ENCODE peak calls at places on chromosomes 12 and 14, in eight cellular contexts. D, X, H, W, P, J, K and V are unnamed samples.

GRCh38 chr14:45699451-45699850 is 446.4 kb upstream of the MIS18BP1 start:
- DNase-seq in D (no peak), X (no peak), H (no peak), W (no peak), P (no peak), J (no peak), K (no peak), V (no peak)

GRCh38 chr12:124152733-124153132 is 142.2 kb upstream of the RFLNA start:
- DNase-seq in D (no peak), X (no peak), H (no peak), W (no peak), P (peak), J (no peak), K (no peak), V (peak)

GRCh38 chr14:93676416-93676958 is 111.8 kb downstream of the PRIMA1 start:
- DNase-seq in D (no peak), X (no peak), H (no peak), W (no peak), P (no peak), J (no peak), K (no peak), V (no peak)

GRCh38 chr12:78802593-78802992 is 62.0 kb upstream of the SYT1 start:
- DNase-seq in D (peak), X (no peak), H (no peak), W (no peak), P (peak), J (peak), K (peak), V (peak)

GRCh38 chr14:23385840-23386657 is 9.2 kb downstream of the CMTM5 start:
- DNase-seq in D (no peak), X (no peak), H (no peak), W (no peak), P (no peak), J (no peak), K (no peak), V (no peak)

GRCh38 chr12:53212931-53213330 is 5.9 kb upstream of the ITGB7 start:
- DNase-seq in D (no peak), X (no peak), H (no peak), W (no peak), P (no peak), J (no peak), K (no peak), V (peak)

GRCh38 chr12:120979220-120979861 is 998 bp downstream of the HNF1A start:
- DNase-seq in D (no peak), X (no peak), H (no peak), W (no peak), P (no peak), J (no peak), K (no peak), V (no peak)

GRCh38 chr14:66507181-66507721 is 696 bp upstream of the GPHN start:
- DNase-seq in D (peak), X (no peak), H (no peak), W (no peak), P (no peak), J (no peak), K (no peak), V (no peak)

GRCh38 chr12:75809745-75810144 is 221.8 kb downstream of the PHLDA1 start:
- DNase-seq in D (no peak), X (no peak), H (no peak), W (no peak), P (no peak), J (no peak), K (no peak), V (no peak)

GRCh38 chr12:1083888-1084262 is 92.9 kb downstream of the ERC1 start:
- DNase-seq in D (peak), X (no peak), H (no peak), W (no peak), P (peak), J (no peak), K (peak), V (peak)

GRCh38 chr14:104315169-104315568 is 176.8 kb downstream of the KIF26A start:
- DNase-seq in D (no peak), X (no peak), H (no peak), W (no peak), P (no peak), J (no peak), K (no peak), V (no peak)

GRCh38 chr12:26113194-26113654 is 11.6 kb downstream of the BHLHE41 start:
- DNase-seq in D (no peak), X (no peak), H (no peak), W (no peak), P (no peak), J (no peak), K (no peak), V (no peak)

GRCh38 chr12:64018524-64018923 is 174.0 kb downstream of the SRGAP1 start:
- DNase-seq in D (no peak), X (no peak), H (no peak), W (no peak), P (no peak), J (no peak), K (no peak), V (no peak)

GRCh38 chr12:124506145-124506831 is 61.1 kb downstream of the NCOR2 start:
- DNase-seq in D (no peak), X (peak), H (peak), W (peak), P (peak), J (no peak), K (peak), V (peak)

GRCh38 chr14:58428011-58428807 is 690 bp downstream of the KIAA0586 start:
- DNase-seq in D (peak), X (no peak), H (no peak), W (no peak), P (peak), J (no peak), K (peak), V (peak)

GRCh38 chr12:46470039-46470627 is 97.6 kb upstream of the SLC38A2 start:
- DNase-seq in D (no peak), X (no peak), H (no peak), W (no peak), P (no peak), J (no peak), K (no peak), V (no peak)

GRCh38 chr12:5912011-5912410 is 33.0 kb downstream of the ANO2 start:
- DNase-seq in D (no peak), X (no peak), H (no peak), W (no peak), P (no peak), J (no peak), K (no peak), V (no peak)

GRCh38 chr14:97298331-97298730 is 501.1 kb downstream of the VRK1 start:
- DNase-seq in D (no peak), X (no peak), H (no peak), W (no peak), P (no peak), J (no peak), K (peak), V (no peak)

GRCh38 chr12:52837781-52838736 is 3.9 kb upstream of the KRT79 start:
- DNase-seq in D (peak), X (no peak), H (no peak), W (no peak), P (no peak), J (no peak), K (no peak), V (peak)

DNA sequence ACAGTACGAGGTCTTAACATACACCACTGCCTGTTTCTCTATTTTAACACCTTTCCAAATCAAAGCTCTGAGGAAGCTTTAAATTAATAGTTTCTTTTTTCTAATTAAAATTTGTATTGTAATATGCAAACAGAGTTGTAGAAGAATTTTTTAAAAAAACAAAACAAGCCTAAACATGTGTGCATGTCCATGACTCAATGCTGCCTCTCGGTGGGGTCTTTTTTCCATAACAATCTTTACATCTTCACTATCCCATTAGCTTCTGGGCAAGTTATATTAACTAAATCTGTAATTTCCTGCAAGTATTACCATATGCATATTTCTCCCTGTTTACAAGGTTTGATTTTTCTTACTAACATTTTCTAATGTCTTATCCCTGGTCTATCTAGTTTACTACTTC is 143.9 kb upstream of the NAV3 start:
- DNase-seq in D (peak), X (no peak), H (no peak), W (no peak), P (peak), J (no peak), K (no peak), V (peak)
- TF ChIP-seq CTCF in D (peak), X (no peak), H (no peak), W (no peak), P (peak), J (peak), K (peak), V (peak)

DNA sequence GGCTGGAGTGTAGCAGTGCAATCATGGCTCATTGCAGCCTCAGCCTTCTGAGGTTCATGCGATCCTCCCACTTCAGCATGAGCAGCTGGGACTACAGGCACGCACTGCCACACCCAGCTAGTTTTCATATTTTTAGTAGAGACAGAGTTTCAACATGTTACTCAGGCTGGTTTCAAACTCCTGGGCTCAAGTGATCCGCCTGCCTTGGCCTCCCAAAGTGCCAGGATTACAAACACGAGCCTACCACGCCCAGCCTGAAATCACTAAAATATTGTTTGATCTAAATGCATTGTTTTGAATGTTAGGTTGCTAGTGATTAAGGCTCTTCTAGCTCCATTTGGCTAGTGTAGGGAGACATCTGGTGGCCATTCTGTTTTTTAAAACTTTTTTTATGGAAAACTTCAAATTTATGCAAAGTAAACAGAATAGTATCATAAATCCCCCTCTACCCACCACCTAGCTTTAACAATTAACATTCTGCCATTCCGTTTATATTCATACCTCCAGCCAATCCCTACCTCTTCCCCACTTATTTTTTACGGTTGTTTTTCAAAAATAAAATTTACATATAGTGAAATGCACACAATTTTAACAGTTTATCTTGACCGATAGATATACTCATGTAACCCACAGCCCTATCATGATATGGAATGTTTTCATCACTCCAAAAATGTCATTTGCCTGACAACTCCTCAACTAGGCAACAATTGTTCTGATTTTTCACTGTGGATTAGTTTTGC is 37.8 kb downstream of the MYO1H start:
- DNase-seq in D (peak), X (peak), H (peak), W (peak), P (peak), J (no peak), K (peak), V (peak)
- H3K4me3 ChIP-seq in D (no peak), X (no peak), H (peak), W (no peak), P (no peak), J (no peak), K (no peak), V (no peak)

GRCh38 chr12:38547586-38547985 is 231.0 kb downstream of the ALG10B start:
- DNase-seq in D (no peak), X (no peak), H (no peak), W (no peak), P (no peak), J (no peak), K (no peak), V (no peak)

GRCh38 chr12:38543151-38543550 is 226.6 kb downstream of the ALG10B start:
- DNase-seq in D (no peak), X (peak), H (no peak), W (no peak), P (no peak), J (no peak), K (no peak), V (no peak)

GRCh38 chr12:38540156-38540555 is 223.6 kb downstream of the ALG10B start:
- DNase-seq in D (no peak), X (no peak), H (no peak), W (no peak), P (no peak), J (no peak), K (no peak), V (no peak)

GRCh38 chr12:38541849-38542248 is 225.3 kb downstream of the ALG10B start:
- DNase-seq in D (no peak), X (no peak), H (no peak), W (no peak), P (no peak), J (no peak), K (no peak), V (no peak)

GRCh38 chr12:38544357-38545066 is 227.9 kb downstream of the ALG10B start:
- DNase-seq in D (no peak), X (no peak), H (no peak), W (no peak), P (no peak), J (no peak), K (no peak), V (no peak)
- TF ChIP-seq CTCF in D (no peak), X (no peak), H (no peak), W (no peak), P (no peak), J (no peak), K (peak), V (no peak)

GRCh38 chr14:76376409-76376877 is 506 bp downstream of the ESRRB start:
- DNase-seq in D (no peak), X (no peak), H (no peak), W (no peak), P (no peak), J (no peak), K (no peak), V (no peak)

GRCh38 chr14:76375484-76375883 is 453 bp upstream of the ESRRB start:
- DNase-seq in D (no peak), X (no peak), H (no peak), W (no peak), P (no peak), J (no peak), K (no peak), V (peak)

GRCh38 chr14:76377675-76378074 is 1.7 kb downstream of the ESRRB start:
- DNase-seq in D (no peak), X (no peak), H (no peak), W (no peak), P (no peak), J (no peak), K (no peak), V (no peak)

GRCh38 chr14:76376001-76376404 is at the start of gene ESRRB:
- DNase-seq in D (no peak), X (no peak), H (no peak), W (no peak), P (no peak), J (no peak), K (peak), V (peak)

DNA sequence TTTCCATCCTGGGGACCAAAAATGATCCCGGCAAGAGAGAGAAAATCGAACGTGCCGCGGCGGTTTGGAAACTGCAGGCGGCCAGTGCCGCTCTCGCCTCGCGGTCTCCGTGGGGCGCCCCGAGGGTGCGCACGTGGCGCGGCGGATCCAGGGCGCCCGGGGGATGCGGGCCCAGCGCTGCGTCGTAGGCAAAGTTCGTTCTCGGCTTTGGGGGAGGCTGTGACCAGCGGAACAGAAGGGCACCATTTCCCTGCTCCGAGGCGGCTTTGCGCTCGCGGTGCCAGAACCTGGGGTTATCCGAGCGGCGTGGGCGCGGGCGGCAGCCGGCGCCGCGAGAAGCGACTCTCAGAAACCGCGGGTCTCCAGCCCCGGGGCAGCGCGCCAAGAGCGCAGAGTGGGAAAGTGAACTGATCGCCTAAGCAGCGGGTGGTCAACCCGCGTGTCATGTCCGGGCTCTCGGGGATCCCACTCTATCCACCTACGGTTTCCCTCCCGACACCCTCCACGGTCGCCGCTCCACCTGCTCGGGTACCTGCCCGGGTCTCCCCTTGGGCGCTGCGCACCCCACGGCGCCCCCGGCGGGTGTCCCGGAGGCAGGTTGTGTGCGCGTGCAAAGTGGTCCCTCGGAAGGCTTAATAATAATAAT is 1.1 kb downstream of the ESRRB start:
- DNase-seq in D (no peak), X (no peak), H (no peak), W (no peak), P (no peak), J (no peak), K (peak), V (no peak)
- H3K4me3 ChIP-seq in D (no peak), X (peak), H (peak), W (no peak), P (no peak), J (no peak), K (no peak), V (no peak)

DNA sequence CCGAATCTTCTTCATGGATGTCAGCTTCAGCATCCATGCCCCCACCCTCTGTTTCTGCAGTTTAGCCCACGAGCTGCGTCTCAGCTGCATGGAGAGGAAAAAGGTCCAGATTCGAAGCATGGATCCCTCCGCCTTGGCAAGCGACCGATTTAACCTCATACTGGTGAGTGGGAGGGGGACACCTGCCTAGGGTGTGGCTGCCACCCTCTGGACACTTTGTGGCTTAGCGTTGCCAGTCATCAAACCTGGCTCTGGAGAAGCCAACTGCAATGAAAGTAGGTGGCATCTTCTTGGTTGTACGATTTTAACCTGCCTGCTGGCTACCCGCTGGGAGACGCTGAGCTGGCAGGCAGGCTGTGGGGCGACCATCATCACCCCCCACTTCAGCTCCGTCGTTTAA is 16.7 kb downstream of the DCAF4 start:
- DNase-seq in D (no peak), X (no peak), H (no peak), W (no peak), P (no peak), J (no peak), K (no peak), V (no peak)
- TF ChIP-seq CTCF in D (peak), X (no peak), H (no peak), W (no peak), P (no peak), J (no peak), K (no peak), V (no peak)

GRCh38 chr14:63800083-63800482 is 52.7 kb upstream of the SYNE2 start:
- DNase-seq in D (no peak), X (no peak), H (no peak), W (no peak), P (no peak), J (no peak), K (no peak), V (no peak)
- H3K4me3 ChIP-seq in D (no peak), X (peak), H (peak), W (no peak), P (peak), J (no peak), K (no peak), V (peak)

DNA sequence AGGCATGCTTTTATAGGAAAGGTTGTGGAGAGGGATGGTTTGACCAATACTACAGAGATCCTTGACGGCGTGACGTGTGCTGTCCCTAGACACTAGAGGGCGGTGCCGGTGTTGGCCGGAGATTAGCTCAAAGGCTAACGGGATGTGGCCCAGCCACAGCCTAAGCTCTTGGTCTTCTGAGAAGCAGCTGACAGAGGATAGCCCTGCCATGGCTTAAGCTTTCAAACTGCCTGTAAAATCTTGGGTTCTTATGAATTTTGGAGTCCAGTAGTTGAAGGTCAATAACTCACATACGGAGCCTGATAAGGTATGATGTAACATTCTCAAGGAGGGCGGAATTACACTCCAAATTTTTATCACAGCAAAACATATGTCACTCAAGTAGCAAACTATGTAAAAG is 515.7 kb upstream of the ATXN7L3B start:
- DNase-seq in D (peak), X (peak), H (no peak), W (no peak), P (no peak), J (peak), K (peak), V (peak)
- TF ChIP-seq CTCF in D (peak), X (peak), H (peak), W (no peak), P (peak), J (peak), K (peak), V (peak)